ENCODE peak calls at places on chromosomes 4 and X, in four cellular contexts. One of them, this sample, is unnamed.
A peak's percentile ranks its signal among the peaks of the same experiment; 100 is the strongest.

GRCh38 chr4:56723201-56723605 is 42.1 kb upstream of the HOPX start:
- DNase-seq in K562: no peak
- DNase-seq in H1: no peak
- DNase-seq in GM12878: no peak
- DNase-seq in this sample: no peak

GRCh38 chr4:53586121-53586816 is 5.0 kb downstream of the LNX1 start:
- DNase-seq in H1: no peak
- DNase-seq in GM12878: no peak
- DNase-seq in K562: no peak
- DNase-seq in this sample: no peak

GRCh38 chrX:48487362-48487785 is 11.4 kb downstream of the FTSJ1 start:
- DNase-seq in K562: peak; percentile 53
- DNase-seq in H1: no peak
- DNase-seq in GM12878: no peak
- DNase-seq in this sample: peak; percentile 90

GRCh38 chr4:139555705-139556070 is 331 bp downstream of the SETD7 start:
- DNase-seq in GM12878: no peak
- DNase-seq in H1: no peak
- DNase-seq in K562: peak; percentile 25
- DNase-seq in this sample: no peak

GRCh38 chr4:141081921-141082381 is 51.3 kb downstream of the RNF150 start:
- DNase-seq in GM12878: no peak
- DNase-seq in H1: no peak
- DNase-seq in K562: no peak
- DNase-seq in this sample: no peak

GRCh38 chr4:125313497-125313896 is 1.3 kb upstream of the FAT4 start:
- DNase-seq in GM12878: no peak
- DNase-seq in H1: no peak
- DNase-seq in K562: peak; percentile 59
- DNase-seq in this sample: peak; percentile 85

GRCh38 chr4:99945718-99946345 is 586 bp downstream of the DNAJB14 start:
- DNase-seq in GM12878: no peak
- DNase-seq in H1: no peak
- DNase-seq in K562: peak; percentile 45
- DNase-seq in this sample: no peak

GRCh38 chr4:38082424-38083374 is 122.5 kb downstream of the PTTG2 start:
- DNase-seq in H1: no peak
- DNase-seq in GM12878: no peak
- DNase-seq in K562: no peak
- DNase-seq in this sample: no peak

GRCh38 chrX:53239474-53239873 is 14.5 kb upstream of the KDM5C start:
- DNase-seq in H1: peak; percentile 49
- DNase-seq in K562: peak; percentile 36
- DNase-seq in GM12878: no peak
- DNase-seq in this sample: no peak

GRCh38 chr4:139171878-139172691 is 4.9 kb downstream of the ELF2 start:
- DNase-seq in K562: no peak
- DNase-seq in H1: no peak
- DNase-seq in GM12878: no peak
- DNase-seq in this sample: no peak

GRCh38 chr4:151692443-151692782 is 68.4 kb downstream of the GATB start:
- DNase-seq in K562: no peak
- DNase-seq in H1: no peak
- DNase-seq in GM12878: no peak
- DNase-seq in this sample: no peak

GRCh38 chr4:108796173-108796572 is 33.3 kb upstream of the ETNPPL start:
- DNase-seq in K562: no peak
- DNase-seq in GM12878: no peak
- DNase-seq in H1: no peak
- DNase-seq in this sample: no peak

GRCh38 chr4:3774253-3774883 is 8.2 kb downstream of the ADRA2C start:
- DNase-seq in GM12878: no peak
- DNase-seq in K562: no peak
- DNase-seq in H1: no peak
- DNase-seq in this sample: no peak

GRCh38 chrX:119015407-119016242 is 41.2 kb downstream of the LONRF3 start:
- DNase-seq in GM12878: peak; percentile 40
- DNase-seq in H1: no peak
- DNase-seq in K562: no peak
- DNase-seq in this sample: peak; percentile 35

GRCh38 chr4:11543710-11544109 is 115.0 kb upstream of the HS3ST1 start:
- DNase-seq in H1: no peak
- DNase-seq in GM12878: no peak
- DNase-seq in K562: no peak
- DNase-seq in this sample: peak; percentile 91

GRCh38 chr4:141102367-141102766 is 30.9 kb downstream of the RNF150 start:
- DNase-seq in GM12878: no peak
- DNase-seq in K562: no peak
- DNase-seq in H1: no peak
- DNase-seq in this sample: no peak

GRCh38 chr4:52718123-52718522 is 33.1 kb downstream of the ERVMER34-1 start:
- DNase-seq in GM12878: no peak
- DNase-seq in H1: no peak
- DNase-seq in K562: no peak
- DNase-seq in this sample: no peak

DNA sequence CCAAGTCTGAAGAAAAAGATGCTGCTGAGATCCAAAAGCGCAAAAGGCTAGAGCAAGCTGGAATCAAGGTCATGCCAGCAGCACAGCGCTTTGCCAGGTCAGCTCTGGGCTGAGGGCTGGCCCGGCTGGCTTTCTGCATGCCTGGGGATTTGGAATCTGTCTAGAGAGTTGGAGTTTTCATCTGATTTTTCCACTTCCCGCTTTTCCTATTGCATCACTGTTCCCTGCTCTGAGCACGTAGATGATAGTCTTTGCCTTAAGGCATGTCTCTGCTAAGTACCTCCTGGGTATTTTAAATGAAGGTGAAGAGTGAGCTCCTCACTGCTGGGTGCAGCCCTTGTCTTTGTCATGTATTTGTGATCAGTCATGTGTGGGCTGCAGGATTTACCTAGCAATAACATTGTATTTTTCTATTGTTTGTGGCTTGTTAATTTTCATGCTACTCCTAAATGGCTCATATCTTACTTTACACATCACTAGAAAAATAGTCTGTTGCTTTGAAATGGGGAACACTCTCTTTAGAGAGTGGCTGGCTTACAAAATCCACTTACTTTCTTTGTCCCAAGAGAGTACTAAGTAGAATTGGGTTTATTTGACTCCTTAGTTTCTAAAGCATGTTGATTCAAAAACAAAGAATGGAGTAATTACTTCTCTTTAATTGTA is 82.8 kb downstream of the LIMCH1 start:
- DNase-seq in K562: no peak
- DNase-seq in H1: no peak
- DNase-seq in GM12878: no peak
- DNase-seq in this sample: no peak
- TF ChIP-seq EGR1 in K562: no peak
- TF ChIP-seq EGR1 in H1: no peak
- TF ChIP-seq EGR1 in GM12878: no peak
- TF ChIP-seq EGR1 in this sample: no peak

GRCh38 chrX:17617794-17618193 is 119.5 kb upstream of the SCML1 start:
- DNase-seq in K562: no peak
- DNase-seq in H1: no peak
- DNase-seq in GM12878: no peak
- DNase-seq in this sample: no peak

GRCh38 chrX:17616936-17617335 is 120.4 kb upstream of the SCML1 start:
- DNase-seq in H1: no peak
- DNase-seq in K562: no peak
- DNase-seq in GM12878: no peak
- DNase-seq in this sample: no peak

GRCh38 chrX:17608898-17609297 is 128.4 kb upstream of the SCML1 start:
- DNase-seq in H1: no peak
- DNase-seq in GM12878: no peak
- DNase-seq in K562: no peak
- DNase-seq in this sample: no peak

GRCh38 chrX:17610788-17611187 is 126.5 kb upstream of the SCML1 start:
- DNase-seq in K562: no peak
- DNase-seq in GM12878: no peak
- DNase-seq in H1: no peak
- DNase-seq in this sample: no peak

GRCh38 chrX:17613979-17614572 is 123.2 kb upstream of the SCML1 start:
- DNase-seq in H1: no peak
- DNase-seq in K562: no peak
- DNase-seq in GM12878: no peak
- DNase-seq in this sample: no peak
- TF ChIP-seq SRF in H1: no peak
- TF ChIP-seq SRF in K562: no peak
- TF ChIP-seq SRF in GM12878: no peak
- TF ChIP-seq SRF in this sample: no peak

GRCh38 chr4:2487632-2488031 is 18.7 kb downstream of the RNF4 start:
- DNase-seq in K562: no peak
- DNase-seq in GM12878: no peak
- DNase-seq in H1: no peak
- DNase-seq in this sample: no peak

GRCh38 chr4:2489081-2489805 is 20.3 kb downstream of the RNF4 start:
- DNase-seq in K562: no peak
- DNase-seq in GM12878: no peak
- DNase-seq in H1: no peak
- DNase-seq in this sample: no peak

GRCh38 chr4:2492970-2493369 is 24.1 kb downstream of the RNF4 start:
- DNase-seq in H1: no peak
- DNase-seq in GM12878: no peak
- DNase-seq in K562: no peak
- DNase-seq in this sample: no peak

GRCh38 chr4:2486981-2487380 is 18.1 kb downstream of the RNF4 start:
- DNase-seq in H1: no peak
- DNase-seq in K562: no peak
- DNase-seq in GM12878: no peak
- DNase-seq in this sample: no peak

DNA sequence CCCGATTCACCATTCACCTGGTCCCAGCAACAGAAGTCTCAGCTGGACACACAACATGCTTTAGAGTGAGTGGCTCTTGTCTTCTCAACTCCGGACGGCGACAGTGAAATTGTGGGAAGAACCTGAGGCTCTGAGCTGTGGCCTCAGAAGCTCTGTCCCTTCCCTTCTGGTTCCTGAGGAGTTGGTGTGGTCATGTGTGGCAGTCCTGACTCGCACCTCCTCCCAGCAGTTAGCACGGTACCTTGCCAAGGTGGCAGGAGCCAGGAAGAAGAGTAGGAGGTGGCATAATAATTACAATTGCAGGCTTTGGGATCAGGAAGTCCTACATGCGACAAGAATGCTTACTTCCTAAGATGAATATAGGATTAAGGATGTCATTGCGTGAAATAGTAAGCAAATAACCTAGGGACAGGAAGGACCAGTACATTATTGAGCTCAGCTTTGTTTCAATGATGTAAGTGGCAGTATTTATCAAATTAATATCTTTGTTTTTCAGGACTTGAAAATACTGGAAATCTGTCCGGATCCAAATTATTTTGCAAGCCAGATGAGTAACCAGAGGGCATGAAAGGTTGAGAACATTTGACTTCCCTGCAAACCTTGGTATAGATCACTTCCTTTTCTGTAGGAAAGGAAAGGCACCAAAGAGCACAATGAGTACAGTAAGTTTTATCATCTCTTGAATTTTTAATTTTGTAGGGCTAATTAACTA is 21.1 kb downstream of the RNF4 start:
- DNase-seq in H1: no peak
- DNase-seq in K562: no peak
- DNase-seq in GM12878: no peak
- DNase-seq in this sample: no peak
- TF ChIP-seq EGR1 in H1: no peak
- TF ChIP-seq EGR1 in K562: no peak
- TF ChIP-seq EGR1 in GM12878: no peak
- TF ChIP-seq EGR1 in this sample: no peak

GRCh38 chrX:39145859-39146258 is 344.6 kb downstream of the MID1IP1 start:
- DNase-seq in H1: no peak
- DNase-seq in K562: no peak
- DNase-seq in GM12878: no peak
- DNase-seq in this sample: no peak

GRCh38 chrX:39149761-39150160 is 348.5 kb downstream of the MID1IP1 start:
- DNase-seq in K562: peak; percentile 49
- DNase-seq in H1: peak; percentile 83
- DNase-seq in GM12878: no peak
- DNase-seq in this sample: no peak

GRCh38 chrX:39144323-39144722 is 343.1 kb downstream of the MID1IP1 start:
- DNase-seq in K562: no peak
- DNase-seq in GM12878: no peak
- DNase-seq in H1: no peak
- DNase-seq in this sample: no peak

GRCh38 chrX:39140581-39140980 is 339.3 kb downstream of the MID1IP1 start:
- DNase-seq in H1: no peak
- DNase-seq in GM12878: no peak
- DNase-seq in K562: no peak
- DNase-seq in this sample: no peak

DNA sequence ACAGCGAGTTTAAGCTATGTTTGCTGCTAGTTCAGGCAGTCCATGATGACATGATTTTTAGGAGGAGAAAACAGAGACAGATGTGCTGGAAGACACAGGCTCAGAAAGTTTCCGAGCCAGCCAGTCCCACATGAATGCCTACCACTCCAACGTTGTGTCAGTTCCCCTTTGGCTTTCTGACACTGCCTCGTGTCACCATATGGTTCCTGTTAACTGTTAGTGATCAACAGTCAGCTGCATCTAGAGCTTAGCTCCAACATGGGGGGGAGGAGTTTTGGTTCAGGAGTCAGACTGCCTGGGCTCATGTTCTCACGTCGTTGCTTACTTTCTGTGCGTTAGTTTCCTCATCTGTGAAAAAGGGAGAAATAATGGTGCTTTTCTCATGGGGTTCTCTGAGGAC is 343.7 kb downstream of the MID1IP1 start:
- DNase-seq in H1: no peak
- DNase-seq in GM12878: no peak
- DNase-seq in K562: no peak
- DNase-seq in this sample: no peak
- TF ChIP-seq SRF in H1: no peak
- TF ChIP-seq SRF in GM12878: no peak
- TF ChIP-seq SRF in K562: no peak
- TF ChIP-seq SRF in this sample: no peak

GRCh38 chr4:185657191-185657590 is 121.9 kb upstream of the PDLIM3 start:
- DNase-seq in H1: no peak
- DNase-seq in GM12878: no peak
- DNase-seq in K562: no peak
- DNase-seq in this sample: no peak

GRCh38 chr4:185657699-185658098 is 122.4 kb upstream of the PDLIM3 start:
- DNase-seq in GM12878: no peak
- DNase-seq in K562: no peak
- DNase-seq in H1: no peak
- DNase-seq in this sample: no peak

GRCh38 chr4:185654311-185654710 is 119.0 kb upstream of the PDLIM3 start:
- DNase-seq in K562: no peak
- DNase-seq in GM12878: no peak
- DNase-seq in H1: no peak
- DNase-seq in this sample: no peak

GRCh38 chr4:185654965-185655554 is 119.8 kb upstream of the PDLIM3 start:
- DNase-seq in H1: no peak
- DNase-seq in K562: no peak
- DNase-seq in GM12878: no peak
- DNase-seq in this sample: no peak

DNA sequence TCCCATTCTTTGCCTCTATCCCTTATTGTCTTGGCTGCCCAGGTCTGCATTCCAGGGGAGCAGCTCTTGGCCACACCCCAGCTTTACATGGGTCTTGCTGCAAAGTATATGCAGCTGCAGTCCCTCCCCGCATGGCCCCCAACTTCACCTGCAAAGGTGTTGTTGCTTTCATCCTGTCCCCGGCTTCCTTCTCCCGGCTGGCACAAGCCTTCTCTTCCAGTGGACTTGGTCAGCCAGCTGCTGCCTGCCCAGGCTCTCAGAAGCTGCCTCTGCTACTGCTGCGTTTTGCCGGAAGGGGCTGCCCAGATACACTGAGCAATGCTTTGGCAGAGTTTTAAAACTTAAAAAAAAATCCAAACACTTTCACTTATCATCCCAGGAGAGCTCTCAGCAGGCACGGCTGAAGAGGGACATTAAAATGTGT is 121.2 kb upstream of the PDLIM3 start:
- DNase-seq in K562: no peak
- DNase-seq in GM12878: no peak
- DNase-seq in H1: peak; percentile 59
- DNase-seq in this sample: no peak
- TF ChIP-seq EGR1 in K562: no peak
- TF ChIP-seq EGR1 in GM12878: no peak
- TF ChIP-seq EGR1 in H1: no peak
- TF ChIP-seq EGR1 in this sample: no peak

This sample was measured in HCT116.